ENCODE peak calls at places on chromosomes 7 and 10, in nine cellular contexts. Q is body of pancreas; I is AG08395; A is AG20443; R is NCI-H1092; T is Peyer's patch; M is AG08396; G is activated CD8-positive, alpha-beta memory T cell treated with anti-CD3 and anti-CD28 coated beads, Interleukin-2, amount 10 ng/mL, durations not matched to agents 7 days and 5 days; J is GM04504. P is an unnamed sample.
A peak's percentile ranks its signal among the peaks of the same experiment; 100 is the strongest.

GRCh38 chr7:100865971-100866720 is 1.0 kb upstream of the TRIP6 start:
- DNase-seq in Q (peak; percentile 79), I (peak; percentile 70), A (peak; percentile 68), R (peak; percentile 65), T (peak; percentile 84), M (no peak), G (no peak), J (no peak), P (peak; percentile 66)

GRCh38 chr10:19629559-19629958 is 186.7 kb upstream of the PLXDC2 start:
- DNase-seq in Q (peak; percentile 65), I (peak; percentile 57), A (peak; percentile 80), R (no peak), T (peak; percentile 64), M (no peak), G (no peak), J (no peak), P (peak; percentile 63)

GRCh38 chr10:133455611-133456031 is 1.9 kb downstream of the SCART1 start:
- DNase-seq in Q (no peak), I (no peak), A (no peak), R (no peak), T (no peak), M (no peak), G (no peak), J (no peak), P (no peak)

GRCh38 chr10:105742184-105742583 is 1101.1 kb downstream of the SORCS3 start:
- DNase-seq in Q (peak; percentile 73), I (no peak), A (no peak), R (no peak), T (peak; percentile 79), M (no peak), G (no peak), J (no peak), P (no peak)

GRCh38 chr7:81447351-81447952 is 322.4 kb downstream of the HGF start:
- DNase-seq in Q (no peak), I (peak; percentile 62), A (peak; percentile 58), R (peak; percentile 22), T (no peak), M (peak; percentile 28), G (no peak), J (peak; percentile 31), P (peak; percentile 57)

GRCh38 chr10:71756441-71757191 is 16.7 kb downstream of the VSIR start:
- DNase-seq in Q (peak; percentile 58), I (peak; percentile 62), A (no peak), R (no peak), T (no peak), M (no peak), G (no peak), J (peak; percentile 69), P (no peak)

GRCh38 chr10:27541728-27542285 is 37.7 kb downstream of the RAB18 start:
- DNase-seq in Q (no peak), I (no peak), A (no peak), R (no peak), T (no peak), M (no peak), G (no peak), J (no peak), P (no peak)

GRCh38 chr7:51354897-51355296 is 38.3 kb upstream of the COBL start:
- DNase-seq in Q (no peak), I (no peak), A (no peak), R (no peak), T (no peak), M (no peak), G (no peak), J (no peak), P (peak; percentile 50)

GRCh38 chr10:100652406-100653130 is 92.8 kb upstream of the PAX2 start:
- DNase-seq in Q (no peak), I (no peak), A (no peak), R (no peak), T (no peak), M (no peak), G (no peak), J (no peak), P (no peak)

GRCh38 chr7:85184599-85185354 is 2.1 kb downstream of the SEMA3D start:
- DNase-seq in Q (no peak), I (peak; percentile 35), A (peak; percentile 60), R (no peak), T (peak; percentile 47), M (peak; percentile 22), G (no peak), J (no peak), P (peak; percentile 63)

GRCh38 chr10:870564-871166 is 60.8 kb downstream of the LARP4B start:
- DNase-seq in Q (no peak), I (no peak), A (no peak), R (no peak), T (no peak), M (no peak), G (no peak), J (no peak), P (no peak)

GRCh38 chr10:113947138-113948011 is 92.9 kb downstream of the NHLRC2 start:
- DNase-seq in Q (peak; percentile 56), I (no peak), A (peak; percentile 23), R (no peak), T (peak; percentile 57), M (no peak), G (peak; percentile 63), J (no peak), P (no peak)

GRCh38 chr7:113125728-113126127 is 7.4 kb upstream of the SMIM30 start:
- DNase-seq in Q (no peak), I (no peak), A (no peak), R (no peak), T (no peak), M (no peak), G (no peak), J (no peak), P (no peak)

GRCh38 chr7:31811650-31812461 is 124.8 kb downstream of the PPP1R17 start:
- DNase-seq in Q (peak; percentile 34), I (peak; percentile 69), A (peak; percentile 65), R (no peak), T (peak; percentile 50), M (peak; percentile 46), G (no peak), J (peak; percentile 60), P (no peak)

P was measured in endodermal cell.